ENCODE peak calls at places on chromosomes 3 and 15, in seven cellular contexts. C is activated CD8-positive, alpha-beta T cell treated with anti-CD3 and anti-CD28 coated beads for 36 hours; L is neural crest cell; D is psoas muscle; E is pancreas; W is GM12878; F is GM13976. X is an unnamed sample.

GRCh38 chr3:66165679-66166078 is 55.1 kb upstream of the SLC25A26 start:
- DNase-seq in L (no peak), D (no peak), F (no peak), C (no peak), E (no peak), W (no peak), X (no peak)

GRCh38 chr3:179071161-179071568 is 444 bp downstream of the ZMAT3 start:
- DNase-seq in D (no peak), C (peak), F (peak), L (no peak), W (no peak), E (no peak), X (no peak)

GRCh38 chr15:65881766-65882434 is 12.6 kb downstream of the RAB11A start:
- DNase-seq in D (no peak), W (no peak), C (no peak), L (no peak), E (no peak), F (no peak), X (no peak)

GRCh38 chr3:99720985-99721632 is 82.7 kb downstream of the COL8A1 start:
- DNase-seq in F (no peak), D (peak), C (no peak), W (no peak), E (no peak), L (no peak), X (peak)

GRCh38 chr3:184335291-184335660 is 2.1 kb upstream of the FAM131A start:
- DNase-seq in E (no peak), F (peak), W (no peak), L (no peak), D (no peak), C (no peak), X (no peak)

GRCh38 chr3:48536116-48536515 is 20.5 kb downstream of the PFKFB4 start:
- DNase-seq in C (no peak), E (no peak), L (no peak), F (no peak), D (no peak), W (no peak), X (no peak)

GRCh38 chr3:59189561-59190338 is 139.9 kb upstream of the CFAP20DC start:
- DNase-seq in E (no peak), L (no peak), D (no peak), C (no peak), F (no peak), W (no peak), X (no peak)

GRCh38 chr3:113148814-113149213 is 62.5 kb upstream of the BOC start:
- DNase-seq in D (no peak), F (no peak), E (no peak), W (no peak), L (no peak), C (no peak), X (no peak)

GRCh38 chr3:143358155-143358792 is 238.7 kb downstream of the CHST2 start:
- DNase-seq in W (no peak), E (no peak), C (no peak), L (no peak), D (no peak), F (no peak), X (no peak)

GRCh38 chr15:42059661-42060476 is 34.5 kb downstream of the PLA2G4D start:
- DNase-seq in F (peak), C (peak), W (no peak), E (peak), L (peak), D (peak), X (peak)

GRCh38 chr3:30170681-30171438 is 435.5 kb upstream of the TGFBR2 start:
- DNase-seq in W (no peak), E (no peak), L (no peak), C (no peak), D (no peak), F (no peak), X (no peak)

GRCh38 chr3:54963621-54964020 is 35.8 kb upstream of the LRTM1 start:
- DNase-seq in L (no peak), C (no peak), W (no peak), D (no peak), F (no peak), E (no peak), X (no peak)

GRCh38 chr3:58608648-58609047 is 31.5 kb upstream of the FAM107A start:
- DNase-seq in W (no peak), F (no peak), E (no peak), D (no peak), C (no peak), L (no peak), X (peak)

GRCh38 chr3:119427669-119428068 is 35.7 kb downstream of the TMEM39A start:
- DNase-seq in W (no peak), F (no peak), C (no peak), D (no peak), E (no peak), L (no peak), X (no peak)

GRCh38 chr15:61050844-61051569 is 178.1 kb downstream of the RORA start:
- DNase-seq in C (no peak), F (no peak), D (no peak), L (no peak), E (no peak), W (no peak), X (no peak)

GRCh38 chr15:51387699-51388041 is 46.2 kb downstream of the GLDN start:
- DNase-seq in D (no peak), E (no peak), F (no peak), W (no peak), L (no peak), C (no peak), X (no peak)

GRCh38 chr3:120147072-120147871 is 53.0 kb upstream of the GSK3B start:
- DNase-seq in E (no peak), D (no peak), C (peak), W (no peak), F (peak), L (no peak), X (no peak)

GRCh38 chr3:14457999-14458398 is 55.6 kb downstream of the SLC6A6 start:
- DNase-seq in C (no peak), W (no peak), F (no peak), D (no peak), L (no peak), E (no peak), X (no peak)

GRCh38 chr3:111850481-111850880 is 8.6 kb upstream of the PHLDB2 start:
- DNase-seq in D (no peak), L (no peak), W (no peak), F (no peak), C (no peak), E (no peak), X (no peak)

GRCh38 chr15:70152070-70152480 is 54.4 kb upstream of the TLE3 start:
- DNase-seq in C (peak), D (no peak), W (no peak), L (no peak), E (no peak), F (no peak), X (no peak)

DNA sequence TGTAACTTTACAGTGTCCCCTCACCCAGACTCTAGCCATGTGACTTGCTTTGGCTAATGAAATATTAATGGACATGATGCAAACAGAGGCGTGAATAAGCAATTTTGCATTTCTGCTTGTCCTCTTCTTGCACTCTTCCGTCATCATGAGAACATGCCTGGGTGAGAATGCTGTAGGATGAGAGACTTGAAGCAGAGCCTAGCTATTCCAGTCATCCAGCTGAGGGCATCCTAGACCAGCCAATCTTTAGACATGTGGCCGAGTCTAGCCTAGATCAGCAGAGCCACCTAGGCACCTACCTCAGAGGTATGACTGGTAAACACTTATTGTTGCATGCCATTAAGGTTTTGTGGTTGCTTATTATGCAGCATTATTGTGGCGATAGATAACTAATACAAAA is 450.5 kb upstream of the AZI2 start:
- DNase-seq in E (no peak), C (no peak), F (no peak), L (no peak), D (no peak), W (no peak), X (no peak)
- TF ChIP-seq CTCF in E (no peak), C (no peak), F (no peak), L (no peak), D (no peak), W (no peak), X (no peak)

GRCh38 chr3:193314161-193314560 is 64.4 kb downstream of the ATP13A5 start:
- DNase-seq in L (no peak), E (no peak), D (no peak), F (no peak), W (no peak), C (no peak), X (no peak)
- TF ChIP-seq CTCF in L (peak), E (no peak), D (no peak), F (no peak), W (peak), C (no peak), X (no peak)

GRCh38 chr15:100932676-100933348 is 13.7 kb downstream of the LRRK1 start:
- DNase-seq in C (no peak), E (no peak), L (no peak), W (no peak), D (no peak), F (no peak), X (no peak)

GRCh38 chr15:100937171-100937570 is 18.0 kb downstream of the LRRK1 start:
- DNase-seq in D (no peak), F (no peak), L (no peak), C (no peak), E (no peak), W (no peak), X (no peak)

GRCh38 chr15:100934166-100934565 is 15.0 kb downstream of the LRRK1 start:
- DNase-seq in W (no peak), E (no peak), F (no peak), D (no peak), L (no peak), C (no peak), X (no peak)

GRCh38 chr15:100931143-100931890 is 12.2 kb downstream of the LRRK1 start:
- DNase-seq in L (no peak), D (no peak), E (no peak), W (no peak), C (no peak), F (peak), X (no peak)

GRCh38 chr15:100934735-100935134 is 15.6 kb downstream of the LRRK1 start:
- DNase-seq in L (no peak), D (no peak), E (no peak), F (no peak), W (no peak), C (no peak), X (no peak)
- TF ChIP-seq CTCF in L (no peak), D (no peak), E (no peak), F (no peak), W (no peak), C (no peak), X (no peak)

GRCh38 chr3:52134761-52135160 is 19.5 kb downstream of the POC1A start:
- DNase-seq in W (no peak), E (no peak), C (no peak), L (no peak), D (no peak), F (peak), X (no peak)
- TF ChIP-seq CTCF in W (no peak), E (no peak), C (no peak), L (no peak), D (no peak), F (no peak), X (no peak)

GRCh38 chr3:170867143-170867542 is 2.9 kb downstream of the RPL22L1 start:
- DNase-seq in D (no peak), F (no peak), C (no peak), E (no peak), W (no peak), L (no peak), X (no peak)

GRCh38 chr3:170869240-170869592 is 779 bp downstream of the RPL22L1 start:
- DNase-seq in W (no peak), C (no peak), L (no peak), D (no peak), F (no peak), E (no peak), X (no peak)

GRCh38 chr3:170868577-170869239 is 1.3 kb downstream of the RPL22L1 start:
- DNase-seq in W (no peak), D (no peak), E (no peak), F (no peak), L (no peak), C (peak), X (no peak)

GRCh38 chr3:170867552-170867951 is 2.4 kb downstream of the RPL22L1 start:
- DNase-seq in D (no peak), F (no peak), L (no peak), C (no peak), E (no peak), W (no peak), X (no peak)

GRCh38 chr3:170869645-170870593 is at the start of gene RPL22L1:
- DNase-seq in C (peak), W (peak), E (peak), F (peak), D (peak), L (peak), X (peak)
- TF ChIP-seq CTCF in C (no peak), W (no peak), E (no peak), F (no peak), D (no peak), L (peak), X (no peak)

DNA sequence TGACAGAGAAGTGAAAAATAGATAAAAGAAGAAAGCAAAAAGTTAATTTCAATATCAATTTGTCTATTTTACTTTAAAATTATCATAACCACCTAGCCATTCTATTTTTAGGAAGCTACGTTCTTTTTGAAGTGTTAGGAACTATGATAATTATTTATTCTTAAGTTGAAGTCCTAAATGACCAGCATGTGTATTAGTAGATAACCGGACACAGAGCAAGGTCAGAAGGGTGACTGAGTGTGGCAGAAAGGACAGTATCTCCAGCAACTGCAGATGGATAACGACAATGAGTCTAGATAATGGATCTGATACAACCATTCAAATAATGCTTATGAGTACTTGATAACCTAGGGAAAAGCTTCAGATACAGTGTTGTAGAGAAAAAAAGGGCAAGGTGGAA is 198.0 kb downstream of the PDE8A start:
- DNase-seq in L (no peak), F (no peak), E (no peak), D (no peak), C (no peak), W (no peak), X (no peak)
- TF ChIP-seq CTCF in L (no peak), F (no peak), E (no peak), D (no peak), C (no peak), W (no peak), X (no peak)

GRCh38 chr3:155416500-155417118 is 123.1 kb upstream of the STRIT1 start:
- DNase-seq in C (no peak), D (no peak), L (no peak), W (no peak), F (no peak), E (no peak), X (no peak)
- TF ChIP-seq CTCF in C (no peak), D (no peak), L (no peak), W (no peak), F (no peak), E (no peak), X (no peak)

GRCh38 chr3:194274424-194275085 is 76.6 kb downstream of the CPN2 start:
- DNase-seq in F (no peak), W (no peak), L (no peak), E (peak), C (no peak), D (no peak), X (no peak)
- TF ChIP-seq CTCF in F (no peak), W (no peak), L (no peak), E (no peak), C (no peak), D (no peak), X (no peak)

GRCh38 chr15:80449825-80450224 is 45.6 kb downstream of the ARNT2 start:
- DNase-seq in C (no peak), D (no peak), W (no peak), F (no peak), E (no peak), L (no peak), X (no peak)
- TF ChIP-seq CTCF in C (no peak), D (no peak), W (no peak), F (no peak), E (no peak), L (no peak), X (no peak)

DNA sequence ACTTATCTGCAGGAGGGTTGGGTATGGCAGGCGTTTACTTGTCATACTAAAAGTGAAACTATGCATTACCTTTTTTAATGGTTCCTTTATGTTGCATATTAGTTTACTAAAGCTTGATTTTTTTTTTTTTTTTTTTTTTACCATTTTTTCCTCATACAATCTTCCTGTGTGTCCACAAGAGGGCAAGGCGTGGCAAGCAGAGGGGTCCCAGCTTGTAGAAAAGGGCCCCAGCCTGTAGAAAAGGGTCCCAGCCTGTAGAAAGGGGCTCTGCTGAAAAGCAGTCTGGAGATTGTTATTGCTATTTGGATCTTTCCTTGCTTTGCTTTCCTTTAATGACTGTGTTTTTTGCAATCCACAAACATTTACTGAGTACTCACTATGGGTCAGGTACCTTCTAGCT is 21.9 kb downstream of the MKRN2 start:
- DNase-seq in L (no peak), C (no peak), W (no peak), D (no peak), E (no peak), F (no peak), X (no peak)
- TF ChIP-seq CTCF in L (peak), C (peak), W (peak), D (no peak), E (no peak), F (no peak), X (no peak)

X was measured in left ventricle myocardium inferior.